ENCODE peak calls at places on chromosome 16, in ten cellular contexts. One of them, this sample, is unnamed.

GRCh38 chr16:4215106-4215505 is 26.8 kb downstream of the SRL start:
- DNase-seq in posterior cingulate gyrus: no peak
- DNase-seq in epithelial cell of prostate: no peak
- DNase-seq in HEK293T: no peak
- DNase-seq in mucosa of gallbladder: no peak
- DNase-seq in fibroblast of lung: no peak
- DNase-seq in HTR-8/SVneo: no peak
- DNase-seq in M059J: no peak
- DNase-seq in upper lobe of left lung: no peak
- DNase-seq in stimulated activated CD4-positive, alpha-beta T cell treated with anti-CD3 and anti-CD28 coated beads, TNF-alpha, amount 100 ng/mL, for 4 hours: no peak
- DNase-seq in this sample: no peak

GRCh38 chr16:84190731-84191388 is at the start of gene ADAD2:
- DNase-seq in mucosa of gallbladder: no peak
- DNase-seq in HTR-8/SVneo: no peak
- DNase-seq in fibroblast of lung: no peak
- DNase-seq in epithelial cell of prostate: no peak
- DNase-seq in stimulated activated CD4-positive, alpha-beta T cell treated with anti-CD3 and anti-CD28 coated beads, TNF-alpha, amount 100 ng/mL, for 4 hours: no peak
- DNase-seq in upper lobe of left lung: no peak
- DNase-seq in M059J: no peak
- DNase-seq in posterior cingulate gyrus: no peak
- DNase-seq in HEK293T: peak
- DNase-seq in this sample: no peak

GRCh38 chr16:477287-477686 is 50.2 kb upstream of the CAPN15 start:
- DNase-seq in stimulated activated CD4-positive, alpha-beta T cell treated with anti-CD3 and anti-CD28 coated beads, TNF-alpha, amount 100 ng/mL, for 4 hours: no peak
- DNase-seq in HEK293T: no peak
- DNase-seq in M059J: no peak
- DNase-seq in HTR-8/SVneo: no peak
- DNase-seq in epithelial cell of prostate: no peak
- DNase-seq in posterior cingulate gyrus: no peak
- DNase-seq in upper lobe of left lung: no peak
- DNase-seq in fibroblast of lung: no peak
- DNase-seq in mucosa of gallbladder: no peak
- DNase-seq in this sample: no peak

GRCh38 chr16:50627419-50627818 is 53.7 kb downstream of the SNX20 start:
- DNase-seq in epithelial cell of prostate: no peak
- DNase-seq in HTR-8/SVneo: no peak
- DNase-seq in M059J: peak
- DNase-seq in mucosa of gallbladder: peak
- DNase-seq in fibroblast of lung: peak
- DNase-seq in HEK293T: no peak
- DNase-seq in upper lobe of left lung: peak
- DNase-seq in posterior cingulate gyrus: no peak
- DNase-seq in stimulated activated CD4-positive, alpha-beta T cell treated with anti-CD3 and anti-CD28 coated beads, TNF-alpha, amount 100 ng/mL, for 4 hours: peak
- DNase-seq in this sample: no peak

GRCh38 chr16:10114411-10114810 is 67.8 kb downstream of the GRIN2A start:
- DNase-seq in mucosa of gallbladder: no peak
- DNase-seq in HTR-8/SVneo: no peak
- DNase-seq in fibroblast of lung: peak
- DNase-seq in posterior cingulate gyrus: no peak
- DNase-seq in HEK293T: no peak
- DNase-seq in M059J: peak
- DNase-seq in stimulated activated CD4-positive, alpha-beta T cell treated with anti-CD3 and anti-CD28 coated beads, TNF-alpha, amount 100 ng/mL, for 4 hours: no peak
- DNase-seq in upper lobe of left lung: no peak
- DNase-seq in epithelial cell of prostate: no peak
- DNase-seq in this sample: peak

GRCh38 chr16:86638642-86639041 is 60.3 kb downstream of the FOXL1 start:
- DNase-seq in epithelial cell of prostate: no peak
- DNase-seq in HTR-8/SVneo: no peak
- DNase-seq in posterior cingulate gyrus: no peak
- DNase-seq in mucosa of gallbladder: no peak
- DNase-seq in upper lobe of left lung: no peak
- DNase-seq in fibroblast of lung: no peak
- DNase-seq in M059J: no peak
- DNase-seq in stimulated activated CD4-positive, alpha-beta T cell treated with anti-CD3 and anti-CD28 coated beads, TNF-alpha, amount 100 ng/mL, for 4 hours: no peak
- DNase-seq in HEK293T: no peak
- DNase-seq in this sample: no peak

GRCh38 chr16:3731126-3731935 is 14.0 kb upstream of the TRAP1 start:
- DNase-seq in HEK293T: no peak
- DNase-seq in mucosa of gallbladder: no peak
- DNase-seq in stimulated activated CD4-positive, alpha-beta T cell treated with anti-CD3 and anti-CD28 coated beads, TNF-alpha, amount 100 ng/mL, for 4 hours: no peak
- DNase-seq in M059J: no peak
- DNase-seq in upper lobe of left lung: no peak
- DNase-seq in HTR-8/SVneo: no peak
- DNase-seq in posterior cingulate gyrus: no peak
- DNase-seq in fibroblast of lung: no peak
- DNase-seq in epithelial cell of prostate: no peak
- DNase-seq in this sample: no peak

GRCh38 chr16:68737046-68737729 is at the start of gene CDH1:
- DNase-seq in upper lobe of left lung: peak
- DNase-seq in epithelial cell of prostate: no peak
- DNase-seq in M059J: no peak
- DNase-seq in mucosa of gallbladder: peak
- DNase-seq in HEK293T: peak
- DNase-seq in posterior cingulate gyrus: peak
- DNase-seq in stimulated activated CD4-positive, alpha-beta T cell treated with anti-CD3 and anti-CD28 coated beads, TNF-alpha, amount 100 ng/mL, for 4 hours: no peak
- DNase-seq in HTR-8/SVneo: no peak
- DNase-seq in fibroblast of lung: no peak
- DNase-seq in this sample: no peak

GRCh38 chr16:67884684-67885083 is at the start of gene NRN1L:
- DNase-seq in posterior cingulate gyrus: peak
- DNase-seq in HTR-8/SVneo: peak
- DNase-seq in M059J: peak
- DNase-seq in epithelial cell of prostate: peak
- DNase-seq in mucosa of gallbladder: peak
- DNase-seq in stimulated activated CD4-positive, alpha-beta T cell treated with anti-CD3 and anti-CD28 coated beads, TNF-alpha, amount 100 ng/mL, for 4 hours: no peak
- DNase-seq in fibroblast of lung: peak
- DNase-seq in HEK293T: peak
- DNase-seq in upper lobe of left lung: peak
- DNase-seq in this sample: peak

GRCh38 chr16:46612121-46612520 is 9.1 kb downstream of the SHCBP1 start:
- DNase-seq in HTR-8/SVneo: no peak
- DNase-seq in stimulated activated CD4-positive, alpha-beta T cell treated with anti-CD3 and anti-CD28 coated beads, TNF-alpha, amount 100 ng/mL, for 4 hours: no peak
- DNase-seq in epithelial cell of prostate: no peak
- DNase-seq in mucosa of gallbladder: no peak
- DNase-seq in fibroblast of lung: no peak
- DNase-seq in upper lobe of left lung: no peak
- DNase-seq in HEK293T: no peak
- DNase-seq in posterior cingulate gyrus: no peak
- DNase-seq in M059J: no peak
- DNase-seq in this sample: no peak

GRCh38 chr16:86868070-86868469 is 289.7 kb downstream of the FOXL1 start:
- DNase-seq in upper lobe of left lung: no peak
- DNase-seq in stimulated activated CD4-positive, alpha-beta T cell treated with anti-CD3 and anti-CD28 coated beads, TNF-alpha, amount 100 ng/mL, for 4 hours: no peak
- DNase-seq in posterior cingulate gyrus: no peak
- DNase-seq in fibroblast of lung: no peak
- DNase-seq in mucosa of gallbladder: no peak
- DNase-seq in epithelial cell of prostate: no peak
- DNase-seq in M059J: no peak
- DNase-seq in HTR-8/SVneo: no peak
- DNase-seq in HEK293T: no peak
- DNase-seq in this sample: no peak

GRCh38 chr16:87720411-87720810 is 45.4 kb downstream of the KLHDC4 start:
- DNase-seq in mucosa of gallbladder: no peak
- DNase-seq in HTR-8/SVneo: no peak
- DNase-seq in M059J: no peak
- DNase-seq in HEK293T: no peak
- DNase-seq in upper lobe of left lung: no peak
- DNase-seq in epithelial cell of prostate: no peak
- DNase-seq in fibroblast of lung: no peak
- DNase-seq in posterior cingulate gyrus: no peak
- DNase-seq in stimulated activated CD4-positive, alpha-beta T cell treated with anti-CD3 and anti-CD28 coated beads, TNF-alpha, amount 100 ng/mL, for 4 hours: no peak
- DNase-seq in this sample: no peak

GRCh38 chr16:81873843-81874752 is 95.0 kb downstream of the PLCG2 start:
- DNase-seq in HTR-8/SVneo: peak
- DNase-seq in upper lobe of left lung: peak
- DNase-seq in HEK293T: peak
- DNase-seq in stimulated activated CD4-positive, alpha-beta T cell treated with anti-CD3 and anti-CD28 coated beads, TNF-alpha, amount 100 ng/mL, for 4 hours: no peak
- DNase-seq in fibroblast of lung: peak
- DNase-seq in epithelial cell of prostate: no peak
- DNase-seq in posterior cingulate gyrus: peak
- DNase-seq in mucosa of gallbladder: peak
- DNase-seq in M059J: peak
- DNase-seq in this sample: peak

GRCh38 chr16:81748476-81749198 is 30.5 kb upstream of the PLCG2 start:
- DNase-seq in posterior cingulate gyrus: no peak
- DNase-seq in HTR-8/SVneo: no peak
- DNase-seq in M059J: no peak
- DNase-seq in stimulated activated CD4-positive, alpha-beta T cell treated with anti-CD3 and anti-CD28 coated beads, TNF-alpha, amount 100 ng/mL, for 4 hours: no peak
- DNase-seq in HEK293T: no peak
- DNase-seq in fibroblast of lung: no peak
- DNase-seq in mucosa of gallbladder: no peak
- DNase-seq in upper lobe of left lung: no peak
- DNase-seq in epithelial cell of prostate: no peak
- DNase-seq in this sample: no peak

GRCh38 chr16:8936421-8936820 is 27.3 kb downstream of the USP7 start:
- DNase-seq in epithelial cell of prostate: peak
- DNase-seq in upper lobe of left lung: peak
- DNase-seq in posterior cingulate gyrus: no peak
- DNase-seq in HEK293T: peak
- DNase-seq in HTR-8/SVneo: peak
- DNase-seq in M059J: peak
- DNase-seq in fibroblast of lung: peak
- DNase-seq in mucosa of gallbladder: no peak
- DNase-seq in stimulated activated CD4-positive, alpha-beta T cell treated with anti-CD3 and anti-CD28 coated beads, TNF-alpha, amount 100 ng/mL, for 4 hours: peak
- DNase-seq in this sample: peak

GRCh38 chr16:4011225-4011939 is 104.9 kb downstream of the ADCY9 start:
- DNase-seq in HTR-8/SVneo: no peak
- DNase-seq in stimulated activated CD4-positive, alpha-beta T cell treated with anti-CD3 and anti-CD28 coated beads, TNF-alpha, amount 100 ng/mL, for 4 hours: no peak
- DNase-seq in fibroblast of lung: no peak
- DNase-seq in epithelial cell of prostate: no peak
- DNase-seq in upper lobe of left lung: no peak
- DNase-seq in HEK293T: no peak
- DNase-seq in mucosa of gallbladder: no peak
- DNase-seq in M059J: no peak
- DNase-seq in posterior cingulate gyrus: no peak
- DNase-seq in this sample: no peak

GRCh38 chr16:88433632-88434352 is 19.3 kb upstream of the ZFPM1 start:
- DNase-seq in stimulated activated CD4-positive, alpha-beta T cell treated with anti-CD3 and anti-CD28 coated beads, TNF-alpha, amount 100 ng/mL, for 4 hours: no peak
- DNase-seq in M059J: no peak
- DNase-seq in mucosa of gallbladder: no peak
- DNase-seq in HEK293T: no peak
- DNase-seq in epithelial cell of prostate: no peak
- DNase-seq in upper lobe of left lung: no peak
- DNase-seq in HTR-8/SVneo: no peak
- DNase-seq in fibroblast of lung: no peak
- DNase-seq in posterior cingulate gyrus: no peak
- DNase-seq in this sample: no peak

GRCh38 chr16:86553356-86553755 is 1.7 kb downstream of the MTHFSD start:
- DNase-seq in fibroblast of lung: no peak
- DNase-seq in M059J: no peak
- DNase-seq in HTR-8/SVneo: no peak
- DNase-seq in HEK293T: no peak
- DNase-seq in upper lobe of left lung: no peak
- DNase-seq in stimulated activated CD4-positive, alpha-beta T cell treated with anti-CD3 and anti-CD28 coated beads, TNF-alpha, amount 100 ng/mL, for 4 hours: no peak
- DNase-seq in epithelial cell of prostate: no peak
- DNase-seq in posterior cingulate gyrus: no peak
- DNase-seq in mucosa of gallbladder: no peak
- DNase-seq in this sample: no peak

GRCh38 chr16:74623214-74623842 is 16.4 kb upstream of the GLG1 start:
- DNase-seq in mucosa of gallbladder: no peak
- DNase-seq in stimulated activated CD4-positive, alpha-beta T cell treated with anti-CD3 and anti-CD28 coated beads, TNF-alpha, amount 100 ng/mL, for 4 hours: no peak
- DNase-seq in epithelial cell of prostate: no peak
- DNase-seq in M059J: peak
- DNase-seq in fibroblast of lung: peak
- DNase-seq in posterior cingulate gyrus: no peak
- DNase-seq in HTR-8/SVneo: peak
- DNase-seq in upper lobe of left lung: peak
- DNase-seq in HEK293T: peak
- DNase-seq in this sample: peak

GRCh38 chr16:66207864-66208226 is 158.6 kb upstream of the CDH5 start:
- DNase-seq in epithelial cell of prostate: no peak
- DNase-seq in HEK293T: no peak
- DNase-seq in HTR-8/SVneo: no peak
- DNase-seq in stimulated activated CD4-positive, alpha-beta T cell treated with anti-CD3 and anti-CD28 coated beads, TNF-alpha, amount 100 ng/mL, for 4 hours: no peak
- DNase-seq in posterior cingulate gyrus: no peak
- DNase-seq in upper lobe of left lung: no peak
- DNase-seq in fibroblast of lung: no peak
- DNase-seq in M059J: peak
- DNase-seq in mucosa of gallbladder: no peak
- DNase-seq in this sample: no peak